ENCODE peak calls at places on chromosomes 5 and 9, in eight cellular contexts. One of them, this sample, is unnamed.

GRCh38 chr5:148976569-148977321 is 86.1 kb downstream of the SH3TC2 start:
- DNase-seq in SK-N-SH: no peak
- DNase-seq in IMR-90: peak
- DNase-seq in H1: no peak
- DNase-seq in K562: no peak
- DNase-seq in HepG2: no peak
- DNase-seq in GM12878: no peak
- DNase-seq in A549: no peak
- DNase-seq in this sample: no peak

GRCh38 chr9:80557256-80557655 is 985.5 kb downstream of the TLE4 start:
- DNase-seq in K562: no peak
- DNase-seq in GM12878: no peak
- DNase-seq in IMR-90: no peak
- DNase-seq in H1: no peak
- DNase-seq in HepG2: no peak
- DNase-seq in A549: no peak
- DNase-seq in SK-N-SH: no peak
- DNase-seq in this sample: no peak

GRCh38 chr9:132077881-132078280 is 1.8 kb downstream of the MED27 start:
- DNase-seq in H1: no peak
- DNase-seq in HepG2: no peak
- DNase-seq in GM12878: no peak
- DNase-seq in IMR-90: no peak
- DNase-seq in K562: no peak
- DNase-seq in A549: no peak
- DNase-seq in SK-N-SH: no peak
- DNase-seq in this sample: no peak

GRCh38 chr9:106712279-106712678 is 150.7 kb upstream of the ZNF462 start:
- DNase-seq in SK-N-SH: no peak
- DNase-seq in A549: no peak
- DNase-seq in GM12878: no peak
- DNase-seq in HepG2: no peak
- DNase-seq in IMR-90: no peak
- DNase-seq in K562: no peak
- DNase-seq in H1: no peak
- DNase-seq in this sample: no peak

GRCh38 chr5:93580387-93581100 is 475 bp downstream of the NR2F1-AS1 start:
- DNase-seq in A549: no peak
- DNase-seq in K562: no peak
- DNase-seq in GM12878: no peak
- DNase-seq in HepG2: no peak
- DNase-seq in SK-N-SH: peak
- DNase-seq in IMR-90: peak
- DNase-seq in H1: no peak
- DNase-seq in this sample: no peak

GRCh38 chr5:38240212-38240611 is 18.1 kb upstream of the EGFLAM start:
- DNase-seq in H1: no peak
- DNase-seq in IMR-90: no peak
- DNase-seq in A549: no peak
- DNase-seq in SK-N-SH: no peak
- DNase-seq in GM12878: no peak
- DNase-seq in K562: no peak
- DNase-seq in HepG2: no peak
- DNase-seq in this sample: no peak

GRCh38 chr9:88236531-88237453 is 98.5 kb upstream of the SPATA31C2 start:
- DNase-seq in H1: no peak
- DNase-seq in K562: no peak
- DNase-seq in IMR-90: peak
- DNase-seq in GM12878: no peak
- DNase-seq in HepG2: no peak
- DNase-seq in SK-N-SH: no peak
- DNase-seq in A549: no peak
- DNase-seq in this sample: no peak

GRCh38 chr5:89191374-89191773 is 308.4 kb upstream of the MEF2C start:
- DNase-seq in K562: no peak
- DNase-seq in IMR-90: no peak
- DNase-seq in SK-N-SH: no peak
- DNase-seq in HepG2: no peak
- DNase-seq in H1: no peak
- DNase-seq in A549: no peak
- DNase-seq in GM12878: no peak
- DNase-seq in this sample: no peak

GRCh38 chr9:122835313-122835731 is 6.9 kb upstream of the PDCL start:
- DNase-seq in IMR-90: no peak
- DNase-seq in H1: no peak
- DNase-seq in SK-N-SH: peak
- DNase-seq in K562: peak
- DNase-seq in GM12878: no peak
- DNase-seq in A549: no peak
- DNase-seq in HepG2: peak
- DNase-seq in this sample: no peak

GRCh38 chr5:158868570-158868969 is 231.1 kb downstream of the EBF1 start:
- DNase-seq in K562: no peak
- DNase-seq in H1: no peak
- DNase-seq in GM12878: no peak
- DNase-seq in HepG2: no peak
- DNase-seq in SK-N-SH: no peak
- DNase-seq in A549: no peak
- DNase-seq in IMR-90: no peak
- DNase-seq in this sample: no peak

GRCh38 chr9:71760901-71761300 is 7.4 kb downstream of the CEMIP2 start:
- DNase-seq in K562: no peak
- DNase-seq in A549: no peak
- DNase-seq in H1: no peak
- DNase-seq in HepG2: peak
- DNase-seq in SK-N-SH: no peak
- DNase-seq in IMR-90: no peak
- DNase-seq in GM12878: no peak
- DNase-seq in this sample: peak

GRCh38 chr5:145951071-145951470 is 14.7 kb downstream of the SH3RF2 start:
- DNase-seq in A549: no peak
- DNase-seq in K562: no peak
- DNase-seq in HepG2: no peak
- DNase-seq in SK-N-SH: no peak
- DNase-seq in H1: no peak
- DNase-seq in IMR-90: peak
- DNase-seq in GM12878: no peak
- DNase-seq in this sample: no peak

GRCh38 chr9:26723486-26723885 is 169.1 kb downstream of the CAAP1 start:
- DNase-seq in A549: peak
- DNase-seq in IMR-90: peak
- DNase-seq in SK-N-SH: no peak
- DNase-seq in HepG2: peak
- DNase-seq in K562: peak
- DNase-seq in GM12878: no peak
- DNase-seq in H1: peak
- DNase-seq in this sample: peak

GRCh38 chr5:132022737-132023136 is 11.3 kb upstream of the ACSL6 start:
- DNase-seq in GM12878: no peak
- DNase-seq in SK-N-SH: no peak
- DNase-seq in IMR-90: no peak
- DNase-seq in H1: no peak
- DNase-seq in HepG2: no peak
- DNase-seq in K562: no peak
- DNase-seq in A549: no peak
- DNase-seq in this sample: no peak

GRCh38 chr9:73810585-73811215 is 659.0 kb downstream of the ANXA1 start:
- DNase-seq in SK-N-SH: no peak
- DNase-seq in IMR-90: no peak
- DNase-seq in A549: no peak
- DNase-seq in HepG2: no peak
- DNase-seq in GM12878: no peak
- DNase-seq in H1: no peak
- DNase-seq in K562: no peak
- DNase-seq in this sample: no peak

GRCh38 chr9:7844283-7844682 is 44.7 kb upstream of the DMAC1 start:
- DNase-seq in GM12878: no peak
- DNase-seq in HepG2: peak
- DNase-seq in H1: no peak
- DNase-seq in K562: no peak
- DNase-seq in IMR-90: peak
- DNase-seq in A549: no peak
- DNase-seq in SK-N-SH: peak
- DNase-seq in this sample: no peak

GRCh38 chr9:111621895-111622480 is 9.1 kb upstream of the DNAJC25 start:
- DNase-seq in IMR-90: peak
- DNase-seq in SK-N-SH: peak
- DNase-seq in A549: peak
- DNase-seq in K562: peak
- DNase-seq in H1: no peak
- DNase-seq in GM12878: no peak
- DNase-seq in HepG2: peak
- DNase-seq in this sample: peak
- TF ChIP-seq USF2 in IMR-90: no peak
- TF ChIP-seq USF2 in SK-N-SH: no peak
- TF ChIP-seq USF2 in A549: no peak
- TF ChIP-seq USF2 in K562: no peak
- TF ChIP-seq USF2 in H1: no peak
- TF ChIP-seq USF2 in GM12878: no peak
- TF ChIP-seq USF2 in HepG2: no peak
- TF ChIP-seq USF2 in this sample: no peak

GRCh38 chr5:100827481-100827889 is 75.6 kb downstream of the ST8SIA4 start:
- DNase-seq in HepG2: no peak
- DNase-seq in K562: no peak
- DNase-seq in A549: no peak
- DNase-seq in SK-N-SH: no peak
- DNase-seq in IMR-90: no peak
- DNase-seq in H1: no peak
- DNase-seq in GM12878: no peak
- DNase-seq in this sample: no peak
- TF ChIP-seq USF2 in HepG2: no peak
- TF ChIP-seq USF2 in K562: no peak
- TF ChIP-seq USF2 in A549: no peak
- TF ChIP-seq USF2 in SK-N-SH: no peak
- TF ChIP-seq USF2 in IMR-90: no peak
- TF ChIP-seq USF2 in H1: no peak
- TF ChIP-seq USF2 in GM12878: no peak
- TF ChIP-seq USF2 in this sample: no peak

GRCh38 chr5:1516615-1517601 is 6.9 kb downstream of the LPCAT1 start:
- DNase-seq in IMR-90: peak
- DNase-seq in GM12878: no peak
- DNase-seq in H1: no peak
- DNase-seq in HepG2: peak
- DNase-seq in K562: no peak
- DNase-seq in SK-N-SH: no peak
- DNase-seq in A549: peak
- DNase-seq in this sample: peak

GRCh38 chr5:1513326-1514026 is 10.3 kb downstream of the LPCAT1 start:
- DNase-seq in HepG2: no peak
- DNase-seq in H1: no peak
- DNase-seq in A549: no peak
- DNase-seq in IMR-90: no peak
- DNase-seq in GM12878: no peak
- DNase-seq in SK-N-SH: no peak
- DNase-seq in K562: no peak
- DNase-seq in this sample: peak

GRCh38 chr5:1514027-1514818 is 9.5 kb downstream of the LPCAT1 start:
- DNase-seq in IMR-90: no peak
- DNase-seq in GM12878: no peak
- DNase-seq in K562: no peak
- DNase-seq in SK-N-SH: peak
- DNase-seq in A549: no peak
- DNase-seq in HepG2: no peak
- DNase-seq in H1: no peak
- DNase-seq in this sample: peak

GRCh38 chr5:1515921-1516571 is 7.7 kb downstream of the LPCAT1 start:
- DNase-seq in HepG2: peak
- DNase-seq in IMR-90: peak
- DNase-seq in GM12878: no peak
- DNase-seq in K562: no peak
- DNase-seq in SK-N-SH: no peak
- DNase-seq in H1: no peak
- DNase-seq in A549: peak
- DNase-seq in this sample: peak

DNA sequence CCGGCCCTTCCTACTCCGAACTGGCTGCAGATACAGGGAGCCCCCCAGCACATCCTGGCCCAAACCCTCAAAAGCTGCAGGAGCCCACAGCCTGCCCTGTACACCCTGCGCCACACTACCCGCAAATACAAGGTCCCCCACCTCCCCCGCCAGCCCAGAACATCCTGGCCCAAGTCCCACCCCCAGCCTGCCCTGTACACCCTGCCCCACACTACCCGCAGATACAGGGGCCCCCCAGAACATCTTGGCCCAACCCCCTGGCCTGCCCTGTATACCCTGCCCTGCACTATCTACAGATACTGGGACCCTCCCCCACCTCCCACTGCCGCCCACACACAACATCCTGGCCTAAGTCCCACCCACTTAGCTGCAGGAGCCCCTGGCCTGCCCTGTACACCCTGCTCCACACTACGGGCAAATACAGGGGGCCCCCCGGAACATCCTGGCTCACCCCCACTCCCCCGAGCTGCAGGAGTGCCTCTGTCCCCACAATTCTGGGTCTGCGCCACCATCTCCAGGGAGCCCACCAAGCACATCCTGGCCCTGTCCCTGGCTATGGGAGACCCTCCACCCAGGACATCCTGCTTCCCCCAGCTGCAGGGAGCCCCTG is 8.3 kb downstream of the LPCAT1 start:
- DNase-seq in H1: no peak
- DNase-seq in GM12878: no peak
- DNase-seq in SK-N-SH: peak
- DNase-seq in K562: no peak
- DNase-seq in HepG2: no peak
- DNase-seq in A549: no peak
- DNase-seq in IMR-90: no peak
- DNase-seq in this sample: peak
- TF ChIP-seq USF2 in H1: no peak
- TF ChIP-seq USF2 in GM12878: no peak
- TF ChIP-seq USF2 in SK-N-SH: no peak
- TF ChIP-seq USF2 in K562: no peak
- TF ChIP-seq USF2 in HepG2: no peak
- TF ChIP-seq USF2 in A549: no peak
- TF ChIP-seq USF2 in IMR-90: no peak
- TF ChIP-seq USF2 in this sample: no peak

DNA sequence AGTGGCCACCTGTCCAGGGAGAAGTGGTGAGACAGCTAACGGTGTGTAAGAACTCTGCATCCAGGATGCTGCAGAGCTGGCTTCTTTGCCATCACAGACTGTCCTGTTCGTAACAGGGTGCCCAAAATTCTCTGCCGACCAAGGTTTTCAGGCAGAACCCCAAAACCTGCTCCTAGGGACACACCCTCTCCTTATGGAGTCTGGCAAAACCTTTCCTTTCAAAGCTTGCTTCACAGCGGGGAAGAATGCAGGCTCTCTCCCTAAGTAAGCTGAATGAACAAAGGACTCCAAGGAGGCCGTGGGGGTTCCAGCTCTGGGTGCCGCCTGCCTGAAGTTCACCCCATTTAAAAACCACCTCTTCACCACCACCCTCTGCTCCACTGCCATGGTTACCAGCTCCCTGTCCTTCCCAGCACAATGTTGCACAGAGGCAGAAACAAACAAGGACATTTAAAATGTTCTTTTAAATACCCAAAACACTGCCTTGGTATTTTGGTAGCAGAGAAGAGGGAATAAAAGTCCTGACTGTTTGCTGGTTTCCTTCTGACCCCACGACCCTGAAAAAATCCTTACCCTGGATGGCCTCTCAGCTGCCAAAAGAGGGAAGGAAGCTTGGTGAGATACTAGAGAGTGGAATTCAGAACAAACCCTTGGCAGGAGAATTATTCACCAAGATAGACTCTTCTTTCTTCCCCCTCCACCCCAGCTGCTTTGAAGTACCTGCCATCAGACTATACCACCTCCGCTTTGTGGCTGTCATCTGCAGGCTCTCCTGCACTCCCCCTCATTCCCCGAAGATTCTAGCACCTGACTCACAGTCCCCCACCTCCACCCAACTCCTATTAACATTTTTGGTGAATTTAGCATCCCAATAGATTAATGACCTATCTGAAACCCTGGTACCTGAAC is 7.1 kb upstream of the KLF9 start:
- DNase-seq in K562: peak
- DNase-seq in IMR-90: peak
- DNase-seq in H1: no peak
- DNase-seq in GM12878: no peak
- DNase-seq in A549: no peak
- DNase-seq in HepG2: no peak
- DNase-seq in SK-N-SH: no peak
- DNase-seq in this sample: no peak
- TF ChIP-seq USF2 in K562: no peak
- TF ChIP-seq USF2 in IMR-90: no peak
- TF ChIP-seq USF2 in H1: no peak
- TF ChIP-seq USF2 in GM12878: no peak
- TF ChIP-seq USF2 in A549: no peak
- TF ChIP-seq USF2 in HepG2: no peak
- TF ChIP-seq USF2 in SK-N-SH: no peak
- TF ChIP-seq USF2 in this sample: no peak

This sample was measured in WTC11.